ENCODE peak calls at places on chromosomes 4 and X, in nine cellular contexts. W, R, A, Z, F, L, C, Q and Y are unnamed samples.

GRCh38 chrX:101287402-101287801 is 3.7 kb downstream of the TAF7L start:
- DNase-seq in Q (no peak), F (no peak), Z (no peak), W (no peak), R (peak; percentile 46), A (peak; percentile 56), C (peak; percentile 82), L (peak; percentile 8), Y (peak; percentile 58)

GRCh38 chr4:41256740-41257256 is at the start of gene UCHL1:
- DNase-seq in C (peak; percentile 75), R (peak; percentile 97), F (peak; percentile 57), W (no peak), A (peak; percentile 93), L (peak; percentile 88), Q (peak; percentile 66), Z (peak; percentile 21), Y (peak; percentile 97)

GRCh38 chr4:106585920-106586349 is 217.4 kb upstream of the GIMD1 start:
- DNase-seq in C (no peak), F (no peak), A (no peak), Q (no peak), Z (no peak), L (no peak), R (no peak), W (no peak), Y (no peak)

GRCh38 chr4:92387459-92388069 is 83.8 kb downstream of the GRID2 start:
- DNase-seq in A (peak; percentile 74), Z (no peak), F (no peak), L (peak; percentile 32), R (peak; percentile 57), Q (no peak), C (peak; percentile 29), W (no peak), Y (peak; percentile 32)

GRCh38 chrX:53594354-53594753 is 92.2 kb downstream of the HUWE1 start:
- DNase-seq in L (peak; percentile 38), R (no peak), A (peak; percentile 34), W (no peak), F (no peak), Q (no peak), Z (no peak), C (no peak), Y (no peak)

GRCh38 chr4:63296773-63297172 is 1112.5 kb downstream of the TECRL start:
- DNase-seq in L (no peak), C (no peak), Z (no peak), W (no peak), R (peak; percentile 27), F (no peak), Q (no peak), A (no peak), Y (no peak)

GRCh38 chr4:127210877-127211276 is 421.9 kb upstream of the INTU start:
- DNase-seq in A (peak; percentile 10), C (no peak), W (no peak), R (no peak), Q (no peak), Z (peak; percentile 32), F (no peak), L (no peak), Y (peak; percentile 31)

GRCh38 chr4:120633810-120634209 is 288.7 kb downstream of the PRDM5 start:
- DNase-seq in Q (no peak), W (no peak), L (no peak), F (no peak), C (no peak), Z (no peak), R (no peak), A (no peak), Y (no peak)

GRCh38 chr4:2043396-2044118 is 15.6 kb upstream of the NAT8L start:
- DNase-seq in Q (no peak), A (no peak), L (no peak), F (no peak), C (peak; percentile 82), R (no peak), Z (no peak), W (no peak), Y (no peak)

GRCh38 chr4:2041234-2042130 is 17.6 kb upstream of the NAT8L start:
- DNase-seq in C (peak; percentile 98), A (peak; percentile 80), W (peak; percentile 65), Z (peak; percentile 81), F (peak; percentile 89), Q (peak; percentile 82), L (peak; percentile 13), R (peak; percentile 98), Y (peak; percentile 89)

GRCh38 chr4:2042947-2043395 is 16.2 kb upstream of the NAT8L start:
- DNase-seq in Q (no peak), C (peak; percentile 77), W (no peak), A (no peak), F (no peak), R (no peak), Z (no peak), L (no peak), Y (no peak)

GRCh38 chr4:2044119-2044485 is 15.0 kb upstream of the NAT8L start:
- DNase-seq in W (no peak), F (no peak), C (peak; percentile 63), R (no peak), A (no peak), L (no peak), Q (no peak), Z (no peak), Y (no peak)

DNA sequence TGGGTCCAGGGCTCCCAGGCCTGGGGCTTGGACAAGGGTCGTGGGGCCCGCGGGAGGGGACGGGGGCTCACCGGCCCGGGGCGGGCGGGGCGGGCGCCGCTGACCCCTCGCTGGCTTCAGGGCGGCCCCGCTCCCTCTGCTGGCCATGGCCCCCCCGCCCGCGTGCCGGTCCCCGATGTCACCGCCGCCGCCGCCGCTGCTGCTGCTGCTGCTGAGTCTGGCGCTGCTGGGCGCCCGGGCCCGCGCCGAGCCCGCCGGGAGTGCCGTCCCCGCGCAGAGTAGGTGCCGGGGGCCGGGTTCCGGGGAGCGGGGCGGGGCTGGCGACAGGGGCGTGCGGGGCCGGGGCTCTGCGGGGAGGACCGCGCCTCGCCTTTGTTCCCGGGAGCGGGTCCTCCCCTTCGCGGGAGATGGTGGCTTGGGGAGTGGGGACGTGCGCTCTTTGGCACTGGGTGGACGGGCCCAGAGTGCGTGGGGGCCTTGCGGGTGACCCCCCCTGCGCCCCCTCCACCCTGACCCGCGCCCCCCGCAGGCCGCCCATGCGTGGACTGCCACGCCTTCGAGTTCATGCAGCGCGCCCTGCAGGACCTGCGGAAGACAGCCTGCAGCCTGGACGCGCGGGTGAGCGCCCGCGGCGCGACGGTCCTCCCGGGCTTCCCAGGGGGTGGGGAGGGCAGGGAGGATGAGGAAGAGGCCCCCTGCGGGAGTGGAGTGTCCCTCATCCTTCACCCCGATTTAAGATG is 16.8 kb upstream of the NAT8L start:
- DNase-seq in F (no peak), A (no peak), C (peak; percentile 96), Q (no peak), L (no peak), Z (no peak), R (peak; percentile 70), W (no peak), Y (peak; percentile 33)
- H3K27me3 ChIP-seq in F (peaks cover 16% of the 10 kb centered on the region), A (peaks cover 22% of the 10 kb centered on the region), C (peaks cover 21% of the 10 kb centered on the region), Q (peaks cover 83% of the 10 kb centered on the region), L (peaks cover 11% of the 10 kb centered on the region), Z (peaks cover 38% of the 10 kb centered on the region), R (peaks cover 60% of the 10 kb centered on the region), W (peaks cover 4% of the 10 kb centered on the region), Y (peaks cover 35% of the 10 kb centered on the region)

DNA sequence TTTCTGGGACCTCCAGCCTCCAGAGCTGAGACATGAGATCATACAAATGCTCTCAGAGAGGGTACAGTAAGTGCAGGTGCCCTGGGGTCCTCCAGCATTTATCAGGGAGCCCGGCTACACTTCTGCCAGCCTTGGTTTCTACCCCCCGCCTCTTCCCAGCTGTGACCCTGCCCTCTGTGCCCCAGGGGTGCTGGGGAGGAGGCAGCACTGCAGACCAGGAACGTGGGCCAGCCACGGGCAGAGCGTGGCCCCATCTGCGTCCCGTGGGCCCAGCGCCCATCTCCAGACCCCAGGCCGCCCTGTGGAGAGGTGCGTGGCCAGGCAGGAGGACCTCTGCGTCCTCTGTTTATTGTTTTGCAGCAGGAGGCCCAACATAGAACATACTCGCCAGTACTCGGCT is 6.1 kb downstream of the SLC25A6 start:
- DNase-seq in R (no peak), A (no peak), L (no peak), C (peak; percentile 32), W (no peak), F (no peak), Z (no peak), Q (no peak), Y (no peak)
- H3K36me3 ChIP-seq in R (peaks cover 6% of the 10 kb centered on the region), A (peaks cover 53% of the 10 kb centered on the region), L (peaks cover 52% of the 10 kb centered on the region), C (peaks cover 62% of the 10 kb centered on the region), W (peaks cover 59% of the 10 kb centered on the region), F (peaks cover 75% of the 10 kb centered on the region), Z (peaks cover 33% of the 10 kb centered on the region), Q (peaks cover 44% of the 10 kb centered on the region), Y (peaks cover 75% of the 10 kb centered on the region)

GRCh38 chrX:119870626-119871131 is 854 bp downstream of the RNF113A start:
- DNase-seq in A (peak; percentile 16), C (peak; percentile 71), Z (no peak), Q (peak; percentile 52), F (no peak), L (no peak), W (peak; percentile 12), R (peak; percentile 37), Y (peak; percentile 11)

GRCh38 chrX:119871599-119872395 is at the start of the genes NDUFA1 and RNF113A:
- DNase-seq in W (peak; percentile 78), Q (peak; percentile 92), A (peak; percentile 88), R (peak; percentile 84), C (peak; percentile 90), L (peak; percentile 68), F (peak; percentile 92), Z (peak; percentile 83), Y (peak; percentile 91)

DNA sequence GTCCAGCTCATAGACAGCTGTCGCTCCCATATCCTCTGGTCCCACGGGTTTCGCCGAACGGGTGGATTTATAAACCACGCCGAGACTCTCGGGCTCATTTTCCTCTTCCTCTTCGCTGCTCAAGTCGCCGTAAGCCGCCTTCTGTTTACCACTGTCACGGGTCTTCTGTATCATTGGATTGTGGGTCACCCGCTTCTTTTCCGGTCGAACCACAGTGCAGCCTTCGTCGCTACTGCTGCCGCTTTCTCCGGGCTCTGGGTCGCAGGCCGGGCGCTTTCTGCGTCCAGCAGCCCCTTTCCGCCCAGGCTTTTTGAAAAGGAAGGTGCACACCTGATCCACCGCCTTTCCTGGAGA is 311 bp downstream of the RNF113A start:
- DNase-seq in F (no peak), A (no peak), R (no peak), Q (no peak), C (peak; percentile 68), W (no peak), Z (peak; percentile 17), L (no peak), Y (peak; percentile 10)
- H3K27me3 ChIP-seq in F (no peaks in the 10 kb centered on the region), A (no peaks in the 10 kb centered on the region), R (no peaks in the 10 kb centered on the region), Q (no peaks in the 10 kb centered on the region), C (no peaks in the 10 kb centered on the region), W (no peaks in the 10 kb centered on the region), Z (no peaks in the 10 kb centered on the region), L (no peaks in the 10 kb centered on the region), Y (no peaks in the 10 kb centered on the region)

GRCh38 chr4:2691952-2692435 is 64.1 kb downstream of the TNIP2 start:
- DNase-seq in W (no peak), F (no peak), Z (no peak), A (no peak), C (no peak), Q (no peak), R (no peak), L (no peak), Y (no peak)
- H3K36me3 ChIP-seq in W (peaks cover 94% of the 10 kb centered on the region), F (peaks cover 90% of the 10 kb centered on the region), Z (peaks cover 26% of the 10 kb centered on the region), A (peaks cover 57% of the 10 kb centered on the region), C (peaks cover 71% of the 10 kb centered on the region), Q (peaks cover 33% of the 10 kb centered on the region), R (no peaks in the 10 kb centered on the region), L (peaks cover 35% of the 10 kb centered on the region), Y (peaks cover 72% of the 10 kb centered on the region)